ENCODE peak calls at places on chromosome 11, in seven cellular contexts. X is psoas muscle; C is DND-41; U is activated naive CD8-positive, alpha-beta T cell treated with anti-CD3 and anti-CD28 coated beads, Interleukin-2, amount 50 U/mL, for 24 hours; I is H9; Q is naive thymus-derived CD8-positive, alpha-beta T cell; E is COLO829. K is an unnamed sample.

GRCh38 chr11:61732705-61733104 is 19.7 kb upstream of the MYRF start:
- DNase-seq in Q (no peak), E (no peak), I (no peak), X (peak), C (no peak), U (no peak), K (peak)

GRCh38 chr11:12163181-12163841 is 52.9 kb downstream of the MICAL2 start:
- DNase-seq in U (peak), C (no peak), Q (no peak), I (no peak), X (no peak), E (no peak), K (no peak)

GRCh38 chr11:114595571-114595970 is at the start of gene NXPE4:
- DNase-seq in C (no peak), E (no peak), I (no peak), Q (no peak), U (no peak), X (no peak), K (no peak)

GRCh38 chr11:42237701-42238235 is 778.3 kb upstream of the LRRC4C start:
- DNase-seq in X (no peak), U (no peak), E (no peak), Q (no peak), I (no peak), C (no peak), K (no peak)

GRCh38 chr11:12494699-12495098 is 117.3 kb downstream of the PARVA start:
- DNase-seq in E (no peak), Q (no peak), U (no peak), X (no peak), I (no peak), C (no peak), K (no peak)

GRCh38 chr11:70707821-70708220 is 309.5 kb downstream of the CTTN start:
- DNase-seq in I (no peak), Q (no peak), U (no peak), C (no peak), E (no peak), X (no peak), K (no peak)

GRCh38 chr11:62393735-62394134 is 25.1 kb upstream of the SCGB1A1 start:
- DNase-seq in U (no peak), Q (no peak), X (no peak), C (no peak), E (no peak), I (no peak), K (no peak)

GRCh38 chr11:114296190-114296978 is at the start of gene NNMT:
- DNase-seq in I (no peak), X (peak), U (no peak), E (no peak), C (no peak), Q (no peak), K (peak)

GRCh38 chr11:44377121-44377520 is 67.2 kb upstream of the ALX4 start:
- DNase-seq in I (no peak), C (no peak), Q (no peak), E (no peak), U (no peak), X (no peak), K (no peak)

GRCh38 chr11:111735262-111736116 is 30.7 kb downstream of the PPP2R1B start:
- DNase-seq in U (no peak), X (peak), C (no peak), E (peak), Q (no peak), I (no peak), K (peak)

GRCh38 chr11:16321148-16321547 is 35.2 kb downstream of the SOX6 start:
- DNase-seq in E (no peak), X (no peak), I (no peak), Q (no peak), U (no peak), C (no peak), K (no peak)

GRCh38 chr11:27349919-27350318 is 13.1 kb downstream of the CCDC34 start:
- DNase-seq in I (no peak), X (no peak), C (no peak), Q (no peak), E (no peak), U (no peak), K (no peak)

GRCh38 chr11:7655253-7656217 is 17.8 kb downstream of the CYB5R2 start:
- DNase-seq in X (no peak), C (no peak), I (no peak), E (no peak), Q (no peak), U (no peak), K (no peak)

GRCh38 chr11:17353228-17354021 is 1.8 kb downstream of the NCR3LG1 start:
- DNase-seq in U (peak), C (peak), X (peak), E (peak), Q (peak), I (peak), K (no peak)

GRCh38 chr11:104337273-104337672 is 173.3 kb upstream of the PDGFD start:
- DNase-seq in I (no peak), X (no peak), E (peak), Q (no peak), C (no peak), U (no peak), K (no peak)

GRCh38 chr11:21142007-21142406 is 472.6 kb downstream of the NELL1 start:
- DNase-seq in C (peak), U (no peak), X (no peak), Q (no peak), I (peak), E (no peak), K (no peak)

GRCh38 chr11:119474682-119475596 is 52.0 kb upstream of the THY1 start:
- DNase-seq in E (peak), X (peak), Q (no peak), U (peak), I (peak), C (peak), K (peak)

GRCh38 chr11:81033779-81034550 is 1593.1 kb upstream of the TENM4 start:
- DNase-seq in U (no peak), X (no peak), Q (no peak), E (no peak), I (no peak), C (no peak), K (no peak)

GRCh38 chr11:82765466-82766034 is 31.9 kb upstream of the FAM181B start:
- DNase-seq in I (no peak), E (no peak), C (no peak), U (no peak), X (no peak), Q (no peak), K (no peak)

GRCh38 chr11:57480409-57481137 is 20.2 kb downstream of the RTN4RL2 start:
- DNase-seq in I (peak), Q (no peak), X (peak), C (peak), U (peak), E (peak), K (no peak)

GRCh38 chr11:76120513-76121081 is 85.7 kb downstream of the WNT11 start:
- DNase-seq in U (no peak), I (peak), X (no peak), E (no peak), C (no peak), Q (no peak), K (no peak)

GRCh38 chr11:91664521-91664920 is 560.1 kb upstream of the FAT3 start:
- DNase-seq in E (no peak), Q (no peak), X (no peak), I (no peak), C (no peak), U (no peak), K (no peak)

GRCh38 chr11:16007514-16007913 is 348.8 kb downstream of the SOX6 start:
- DNase-seq in E (no peak), Q (no peak), I (no peak), X (no peak), U (no peak), C (no peak), K (no peak)

GRCh38 chr11:71109586-71109985 is 142.8 kb downstream of the SHANK2 start:
- DNase-seq in C (no peak), I (no peak), U (no peak), X (no peak), E (no peak), Q (peak), K (no peak)

GRCh38 chr11:12088047-12088481 is 22.3 kb upstream of the MICAL2 start:
- DNase-seq in X (peak), C (no peak), U (no peak), E (no peak), I (no peak), Q (no peak), K (peak)

GRCh38 chr11:85299247-85299646 is 327.9 kb downstream of the DLG2 start:
- DNase-seq in I (no peak), C (no peak), U (no peak), X (no peak), Q (no peak), E (no peak), K (no peak)

GRCh38 chr11:76025068-76025467 is 181.2 kb downstream of the WNT11 start:
- DNase-seq in C (no peak), U (no peak), Q (no peak), I (no peak), E (no peak), X (no peak), K (no peak)

GRCh38 chr11:92552942-92553341 is 328.3 kb downstream of the FAT3 start:
- DNase-seq in Q (no peak), C (no peak), E (no peak), U (no peak), X (no peak), I (no peak), K (no peak)